ENCODE peak calls at places on chromosomes 3 and 15, in eight cellular contexts. H is heart left ventricle, D is vagina, J is A549, O is IMR-90, A is body of pancreas, W is tibial nerve, S is uterus. C is an unnamed sample.

GRCh38 chr3:65975031-65975430 is 63.7 kb downstream of the MAGI1 start:
- DNase-seq in J (no peak), H (no peak), A (no peak), D (no peak), O (no peak), W (no peak), S (no peak), C (no peak)

GRCh38 chr15:88995449-88995848 is 82.3 kb upstream of the MFGE8 start:
- DNase-seq in S (no peak), O (peak; percentile 46), W (no peak), A (no peak), J (no peak), D (no peak), H (no peak), C (no peak)

GRCh38 chr3:152258448-152259302 is 10.1 kb upstream of the MBNL1 start:
- DNase-seq in H (peak; percentile 77), S (peak; percentile 61), A (peak; percentile 93), D (no peak), J (peak; percentile 81), O (peak; percentile 95), W (no peak), C (peak; percentile 68)

GRCh38 chr3:85432081-85432480 is 473.3 kb downstream of the CADM2 start:
- DNase-seq in W (no peak), D (no peak), O (no peak), J (no peak), H (no peak), A (no peak), S (no peak), C (no peak)

GRCh38 chr3:54826255-54826691 is 101.6 kb downstream of the LRTM1 start:
- DNase-seq in S (no peak), H (no peak), O (peak; percentile 31), D (no peak), W (no peak), J (no peak), A (no peak), C (peak; percentile 22)

GRCh38 chr3:127072221-127072771 is 89.4 kb downstream of the PLXNA1 start:
- DNase-seq in H (no peak), A (no peak), D (no peak), W (no peak), S (no peak), J (no peak), O (no peak), C (no peak)

GRCh38 chr3:70811880-70812279 is 499.4 kb upstream of the MDFIC2 start:
- DNase-seq in J (no peak), O (peak; percentile 81), S (no peak), W (peak; percentile 37), D (no peak), A (peak; percentile 27), H (peak; percentile 37), C (peak; percentile 58)

GRCh38 chr3:181726351-181727121 is 14.8 kb downstream of the SOX2 start:
- DNase-seq in O (no peak), J (no peak), W (no peak), D (no peak), H (no peak), A (no peak), S (no peak), C (no peak)

GRCh38 chr15:38010390-38010789 is 76.0 kb downstream of the TMCO5A start:
- DNase-seq in H (no peak), O (no peak), D (no peak), S (no peak), J (no peak), A (no peak), W (no peak), C (no peak)

GRCh38 chr3:60912876-60913275 is 338.4 kb downstream of the FHIT start:
- DNase-seq in J (no peak), D (no peak), A (no peak), H (no peak), S (no peak), O (no peak), W (no peak), C (no peak)

GRCh38 chr3:10621749-10622148 is 116.4 kb upstream of the ATP2B2 start:
- DNase-seq in W (no peak), J (no peak), D (no peak), A (no peak), O (no peak), S (no peak), H (no peak), C (no peak)

GRCh38 chr3:32077260-32078084 is 28.9 kb upstream of the GPD1L start:
- DNase-seq in H (no peak), D (no peak), A (no peak), O (no peak), S (no peak), J (no peak), W (no peak), C (no peak)
- TF ChIP-seq POLR2A in H (no peak), D (no peak), A (no peak), O (no peak), S (no peak), J (no peak), W (no peak), C (no peak)

GRCh38 chr15:65939901-65940617 is 70.8 kb downstream of the RAB11A start:
- DNase-seq in A (no peak), D (no peak), H (peak; percentile 43), W (no peak), J (peak; percentile 80), O (peak; percentile 79), S (no peak), C (no peak)

GRCh38 chr15:65937046-65937445 is 67.8 kb downstream of the RAB11A start:
- DNase-seq in W (no peak), A (no peak), D (no peak), H (no peak), S (no peak), J (no peak), O (no peak), C (no peak)

GRCh38 chr15:65937476-65937875 is 68.2 kb downstream of the RAB11A start:
- DNase-seq in S (no peak), D (no peak), A (peak; percentile 19), J (no peak), H (peak; percentile 43), W (no peak), O (peak; percentile 15), C (no peak)

GRCh38 chr15:65935391-65935790 is 66.1 kb downstream of the RAB11A start:
- DNase-seq in W (no peak), H (no peak), J (no peak), A (no peak), S (no peak), D (no peak), O (no peak), C (no peak)

DNA sequence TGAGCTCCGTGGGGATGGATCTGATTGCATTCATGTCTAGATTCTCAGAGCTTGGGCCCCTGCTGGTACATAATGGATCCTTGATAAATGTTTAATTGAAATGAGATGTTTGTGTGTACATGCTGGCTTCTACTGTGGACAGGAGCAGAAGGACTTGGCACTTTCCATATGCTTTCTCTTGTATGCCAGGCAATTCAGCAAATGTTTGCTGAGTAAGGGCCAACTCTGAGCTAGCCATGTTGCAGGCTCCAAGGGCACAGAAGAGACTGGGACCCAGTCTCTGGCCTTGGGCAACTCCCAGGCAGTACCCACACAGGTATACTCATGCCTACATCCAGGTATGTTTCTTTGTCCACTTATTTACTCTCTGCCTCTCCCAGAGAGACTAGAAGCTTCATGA is 67.0 kb downstream of the RAB11A start:
- DNase-seq in S (no peak), J (no peak), H (no peak), O (no peak), A (no peak), D (no peak), W (no peak), C (no peak)
- H3K4me3 ChIP-seq in S (no peak overlapping the region), J (no peak overlapping the region), H (no peak overlapping the region), O (no peak overlapping the region), A (no peak overlapping the region), D (no peak overlapping the region), W (no peak overlapping the region), C (no peak overlapping the region)

DNA sequence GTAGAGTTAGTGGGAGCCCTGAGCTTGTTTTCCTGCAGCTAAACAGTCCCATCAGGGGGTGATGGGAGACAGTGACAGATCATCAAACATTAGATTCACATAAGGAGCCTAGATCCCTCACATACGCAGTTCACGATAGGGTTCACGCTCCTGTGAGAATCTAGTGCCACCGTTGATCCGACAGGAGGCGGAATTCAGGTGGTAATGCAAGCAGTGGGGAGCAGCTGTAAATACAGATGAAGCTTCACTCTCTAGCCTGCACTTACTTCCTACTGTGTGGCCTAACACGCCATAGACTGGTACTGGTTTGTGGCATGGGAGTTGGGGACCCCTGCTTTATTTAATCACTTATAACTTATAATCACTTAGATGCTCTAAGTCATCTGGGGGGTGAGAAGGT is 179.1 kb downstream of the AKAP13 start:
- DNase-seq in H (no peak), A (no peak), O (no peak), W (no peak), J (no peak), S (no peak), D (no peak), C (no peak)
- H3K9me3 ChIP-seq in H (no peaks in the 10 kb centered on the region), A (no peaks in the 10 kb centered on the region), O (no peaks in the 10 kb centered on the region), W (no peaks in the 10 kb centered on the region), J (no peaks in the 10 kb centered on the region), S (no peaks in the 10 kb centered on the region), D (no peaks in the 10 kb centered on the region), C (no peaks in the 10 kb centered on the region)

GRCh38 chr15:78440375-78441373 is 2.7 kb downstream of the IREB2 start:
- DNase-seq in J (no peak), W (no peak), H (no peak), S (no peak), O (no peak), D (no peak), A (no peak), C (no peak)

GRCh38 chr15:78438595-78439285 is 724 bp downstream of the IREB2 start:
- DNase-seq in H (no peak), O (no peak), A (peak; percentile 10), D (no peak), J (peak; percentile 43), W (no peak), S (no peak), C (no peak)

GRCh38 chr15:78434134-78434533 is 3.9 kb upstream of the IREB2 start:
- DNase-seq in O (no peak), D (no peak), W (no peak), S (no peak), J (no peak), H (no peak), A (no peak), C (no peak)

GRCh38 chr15:78437107-78437761 is 782 bp upstream of the IREB2 start:
- DNase-seq in O (peak; percentile 20), A (no peak), D (no peak), H (no peak), J (peak; percentile 74), S (no peak), W (no peak), C (no peak)

DNA sequence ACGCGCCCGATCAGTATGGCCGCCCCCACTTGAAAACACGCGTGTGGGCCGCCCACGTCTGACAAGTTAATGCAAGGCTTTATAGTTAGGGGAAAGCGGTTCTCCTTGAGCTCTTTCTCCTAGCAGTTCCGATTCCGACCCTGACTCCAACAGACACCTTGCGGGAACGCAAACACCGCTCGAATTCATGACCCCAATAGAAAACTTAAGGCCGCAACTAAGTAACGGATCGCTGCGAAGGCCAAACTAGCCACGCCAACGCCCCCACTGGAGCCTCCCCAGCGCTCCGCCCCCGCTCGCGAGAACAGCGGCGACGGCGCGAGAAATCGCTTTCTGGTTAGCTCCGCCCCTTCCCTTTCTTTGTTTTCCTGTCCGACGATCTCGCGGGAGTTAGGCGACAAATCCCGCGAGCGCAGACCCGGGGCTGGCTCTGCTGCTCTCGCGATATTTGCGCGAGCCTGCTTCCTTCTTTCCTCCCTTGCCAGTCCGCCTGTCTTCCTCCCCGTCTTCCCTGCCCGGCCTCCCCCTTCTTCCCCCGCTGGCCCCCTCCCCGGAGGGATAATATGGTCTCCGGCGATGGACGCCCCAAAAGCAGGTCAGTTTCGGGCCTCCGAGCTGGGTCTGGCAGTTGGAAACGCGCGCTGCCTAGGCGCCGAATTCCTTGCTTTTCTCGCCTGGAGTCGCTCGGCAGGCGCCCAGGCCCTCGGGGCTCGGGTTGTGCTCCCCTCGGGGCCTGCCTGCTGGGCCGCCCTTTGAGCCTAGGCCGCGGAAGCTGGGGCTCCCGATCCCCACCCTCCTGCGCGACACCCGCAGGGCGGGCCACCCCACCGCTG is at the start of gene IREB2:
- DNase-seq in J (peak; percentile 99), O (peak; percentile 98), A (peak; percentile 98), S (peak; percentile 99), W (peak; percentile 96), H (peak; percentile 97), D (peak; percentile 99), C (peak; percentile 97)
- TF ChIP-seq POLR2A in J (peak; percentile 64), O (peak; percentile 66), A (no peak), S (no peak), W (peak; percentile 50), H (no peak), D (no peak), C (peak; percentile 45)